ENCODE peak calls at places on chromosomes 1 and 21, in eight cellular contexts. A is stimulated activated CD4-positive, alpha-beta T cell treated with anti-CD3 and anti-CD28 coated beads, Interleukin-15, amount 100 ng/mL, for 24 hours; C is amniotic epithelial cell; Q is GM19239; L is activated T-cell treated with anti-CD3 and anti-CD28 coated beads, Interleukin-2, amount 50 U/mL, for 1 hour; E is M059J; D is small intestine; B is CD4-positive, alpha-beta memory T cell. V is an unnamed sample.
A peak's percentile ranks its signal among the peaks of the same experiment; 100 is the strongest.

GRCh38 chr1:6148497-6149241 is 31.5 kb downstream of the CHD5 start:
- DNase-seq in A (peak; percentile 83), C (peak; percentile 15), Q (peak; percentile 52), L (peak; percentile 68), E (no peak), D (peak; percentile 49), B (peak; percentile 47), V (peak; percentile 70)

GRCh38 chr1:185439727-185440415 is 122.8 kb upstream of the IVNS1ABP start:
- DNase-seq in A (peak; percentile 38), C (peak; percentile 84), Q (peak; percentile 5), L (no peak), E (peak; percentile 98), D (peak; percentile 51), B (peak; percentile 15), V (no peak)

GRCh38 chr1:27934818-27935549 is at the start of gene SMPDL3B:
- DNase-seq in A (peak; percentile 35), C (no peak), Q (no peak), L (no peak), E (peak; percentile 55), D (peak; percentile 91), B (no peak), V (peak; percentile 84)

GRCh38 chr21:43827015-43827611 is 37.7 kb downstream of the RRP1 start:
- DNase-seq in A (no peak), C (peak; percentile 28), Q (no peak), L (no peak), E (peak; percentile 91), D (no peak), B (no peak), V (no peak)

GRCh38 chr1:54813479-54814147 is 12.5 kb upstream of the TTC22 start:
- DNase-seq in A (no peak), C (no peak), Q (no peak), L (no peak), E (no peak), D (peak; percentile 29), B (no peak), V (no peak)

GRCh38 chr1:26814377-26814776 is 12.1 kb upstream of the ZDHHC18 start:
- DNase-seq in A (no peak), C (no peak), Q (no peak), L (no peak), E (no peak), D (no peak), B (no peak), V (no peak)

GRCh38 chr1:246791303-246791918 is 67.2 kb downstream of the SCCPDH start:
- DNase-seq in A (no peak), C (no peak), Q (no peak), L (no peak), E (no peak), D (no peak), B (no peak), V (no peak)

GRCh38 chr1:248618878-248619277 is 16.0 kb downstream of the OR2T11 start:
- DNase-seq in A (peak; percentile 75), C (peak; percentile 4), Q (no peak), L (peak; percentile 28), E (peak; percentile 26), D (peak; percentile 64), B (no peak), V (peak; percentile 58)

GRCh38 chr1:40532062-40532389 is 589 bp downstream of the ZNF684 start:
- DNase-seq in A (no peak), C (no peak), Q (no peak), L (no peak), E (no peak), D (no peak), B (no peak), V (no peak)

GRCh38 chr1:184650177-184650866 is 104.3 kb downstream of the EDEM3 start:
- DNase-seq in A (no peak), C (no peak), Q (no peak), L (no peak), E (no peak), D (peak; percentile 7), B (no peak), V (no peak)